ENCODE peak calls at places on chromosomes 12 and 14, in eight cellular contexts. U, B, I, S, M, C, K and E are unnamed samples.

GRCh38 chr12:68405292-68405900 is 73.2 kb upstream of the MDM1 start:
- DNase-seq in M (peak; percentile 36), I (no peak), C (peak; percentile 33), B (peak; percentile 55), U (no peak), K (peak; percentile 40), S (no peak), E (no peak)

GRCh38 chr14:100606687-100607610 is 19.7 kb upstream of the BEGAIN start:
- DNase-seq in C (no peak), B (no peak), S (no peak), U (no peak), K (no peak), M (no peak), I (no peak), E (no peak)

GRCh38 chr12:119354187-119354586 is 19.7 kb downstream of the CCDC60 start:
- DNase-seq in I (no peak), C (no peak), S (no peak), M (no peak), U (no peak), K (no peak), B (no peak), E (no peak)

GRCh38 chr12:94148841-94149780 is 734 bp downstream of the PLXNC1 start:
- DNase-seq in B (peak; percentile 36), M (peak; percentile 46), I (peak; percentile 81), U (peak; percentile 90), K (peak; percentile 79), S (peak; percentile 78), C (no peak), E (peak; percentile 35)

GRCh38 chr12:47509398-47509851 is 196.4 kb downstream of the RPAP3 start:
- DNase-seq in K (no peak), C (peak; percentile 87), M (peak; percentile 11), I (no peak), S (no peak), B (peak; percentile 22), U (no peak), E (no peak)

GRCh38 chr12:128365831-128366231 is 98.9 kb downstream of the TMEM132C start:
- DNase-seq in K (peak; percentile 12), I (no peak), S (peak; percentile 60), U (no peak), C (no peak), B (no peak), M (no peak), E (peak; percentile 22)

GRCh38 chr12:460301-461230 is 827 bp downstream of the B4GALNT3 start:
- DNase-seq in I (peak; percentile 58), K (peak; percentile 25), S (peak; percentile 57), U (peak; percentile 79), M (no peak), C (no peak), B (no peak), E (peak; percentile 35)

GRCh38 chr14:87522575-87522974 is 470.4 kb downstream of the GALC start:
- DNase-seq in B (no peak), S (peak; percentile 33), U (no peak), K (no peak), I (no peak), C (no peak), M (no peak), E (no peak)

GRCh38 chr12:46160081-46160980 is 108.5 kb downstream of the SLC38A1 start:
- DNase-seq in U (no peak), K (no peak), I (no peak), B (peak; percentile 65), S (no peak), C (peak; percentile 90), M (no peak), E (peak; percentile 28)

GRCh38 chr14:95359974-95360826 is 40.5 kb upstream of the CLMN start:
- DNase-seq in K (no peak), I (peak; percentile 24), M (no peak), S (peak; percentile 65), U (peak; percentile 51), C (no peak), B (no peak), E (no peak)
- TF ChIP-seq CTCF in K (no peak), I (no peak), M (no peak), S (no peak), U (no peak), C (no peak), B (no peak), E (no peak)

GRCh38 chr12:126191037-126191891 is 1126.0 kb downstream of the AACS start:
- DNase-seq in K (no peak), I (peak; percentile 5), B (peak; percentile 26), S (peak; percentile 64), M (no peak), U (no peak), C (peak; percentile 34), E (no peak)
- TF ChIP-seq CTCF in K (no peak), I (no peak), B (no peak), S (no peak), M (no peak), U (no peak), C (no peak), E (no peak)

DNA sequence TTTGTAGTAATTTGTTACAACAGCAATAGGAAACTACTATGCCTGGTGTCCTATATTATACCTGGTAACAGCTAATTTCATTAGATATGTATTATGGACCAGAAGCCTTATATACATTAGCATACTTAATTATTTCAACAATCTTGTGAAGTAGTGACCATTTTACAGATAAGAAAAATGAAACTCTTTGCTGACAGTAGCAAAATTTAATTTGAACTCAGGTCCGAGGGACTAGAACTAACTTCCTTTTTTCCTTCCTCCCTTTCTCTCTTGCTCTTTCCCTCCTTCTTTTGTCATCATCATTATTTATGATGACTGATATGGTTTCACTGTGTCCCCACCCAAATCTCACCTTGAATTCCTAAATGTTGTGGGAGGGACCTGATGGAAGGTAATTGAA is 482.0 kb downstream of the SNAPC1 start:
- DNase-seq in I (no peak), B (no peak), M (no peak), U (no peak), S (no peak), C (no peak), K (no peak), E (no peak)
- TF ChIP-seq CTCF in I (no peak), B (no peak), M (no peak), U (no peak), S (no peak), C (no peak), K (no peak), E (no peak)

DNA sequence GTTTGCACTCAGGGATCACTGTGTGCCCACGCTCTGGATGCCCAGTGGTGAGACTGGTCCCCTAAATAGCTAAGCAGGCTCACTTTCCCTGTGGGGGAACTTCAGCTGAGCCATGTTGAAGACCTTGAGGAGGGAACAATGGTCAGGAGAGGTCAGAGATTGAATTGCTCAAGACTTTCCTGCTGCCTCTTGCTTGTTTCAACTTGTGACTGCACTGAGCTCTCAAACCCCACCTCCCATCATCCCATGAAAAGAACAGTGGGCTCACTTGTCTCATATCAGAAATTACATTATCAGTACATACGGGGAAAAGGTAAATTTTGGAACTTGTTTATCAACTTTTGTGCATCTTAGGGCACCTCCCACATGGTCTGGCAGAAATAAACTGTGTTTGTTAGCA is 14.9 kb upstream of the SERPINA1 start:
- DNase-seq in I (no peak), U (no peak), K (no peak), S (no peak), M (no peak), C (no peak), B (no peak), E (no peak)
- TF ChIP-seq CTCF in I (no peak), U (no peak), K (no peak), S (no peak), M (no peak), C (no peak), B (no peak), E (no peak)